ENCODE peak calls at places on chromosomes 1 and 21, in nine cellular contexts. D, G, X, R, Z, M, O, K and I are unnamed samples.
A peak's percentile ranks its signal among the peaks of the same experiment; 100 is the strongest.

GRCh38 chr1:109112056-109112651 is 1.8 kb upstream of the ELAPOR1 start:
- DNase-seq in O (no peak), R (peak; percentile 52), K (peak; percentile 68), G (peak; percentile 35), M (no peak), Z (no peak), D (peak; percentile 46), X (no peak), I (peak; percentile 36)

GRCh38 chr1:85134583-85135455 is 66.0 kb downstream of the SYDE2 start:
- DNase-seq in R (no peak), K (peak; percentile 56), Z (peak; percentile 64), O (no peak), X (no peak), G (peak; percentile 33), M (no peak), D (no peak), I (no peak)

GRCh38 chr1:165629131-165629530 is 1.9 kb upstream of the MGST3 start:
- DNase-seq in Z (no peak), O (no peak), R (no peak), K (no peak), M (no peak), D (no peak), X (no peak), G (no peak), I (no peak)

GRCh38 chr21:40386301-40386911 is 460.6 kb downstream of the DSCAM start:
- DNase-seq in X (no peak), R (peak; percentile 17), G (peak; percentile 26), D (no peak), O (peak; percentile 56), Z (peak; percentile 80), K (peak; percentile 43), M (no peak), I (peak; percentile 4)

GRCh38 chr1:238710697-238711096 is 675.7 kb upstream of the CHRM3 start:
- DNase-seq in R (no peak), K (peak; percentile 15), X (no peak), M (no peak), O (no peak), Z (no peak), D (no peak), G (no peak), I (no peak)

GRCh38 chr1:16173447-16174260 is 17.8 kb upstream of the EPHA2 start:
- DNase-seq in Z (no peak), K (no peak), M (no peak), X (no peak), O (peak; percentile 88), R (no peak), G (peak; percentile 91), D (no peak), I (peak; percentile 96)

GRCh38 chr1:17197696-17198095 is 7.2 kb upstream of the PADI1 start:
- DNase-seq in K (no peak), O (no peak), M (no peak), Z (no peak), X (no peak), R (no peak), G (no peak), D (no peak), I (no peak)

GRCh38 chr1:78688701-78689100 is 39.1 kb downstream of the IFI44 start:
- DNase-seq in M (no peak), Z (no peak), D (no peak), X (peak; percentile 43), O (no peak), G (peak; percentile 35), R (no peak), K (peak; percentile 7), I (peak; percentile 62)

GRCh38 chr1:220527279-220528048 is 472 bp upstream of the MARK1 start:
- DNase-seq in G (no peak), O (no peak), D (peak; percentile 43), K (no peak), Z (peak; percentile 90), X (no peak), M (no peak), R (peak; percentile 46), I (peak; percentile 9)

GRCh38 chr1:19070197-19070651 is 113.7 kb upstream of the IFFO2 start:
- DNase-seq in O (no peak), G (no peak), R (no peak), X (no peak), M (no peak), D (peak; percentile 33), K (no peak), Z (peak; percentile 67), I (no peak)